ENCODE peak calls at places on chromosomes 6 and 20, in six cellular contexts. One of them, this sample, is unnamed.

GRCh38 chr6:83153958-83154357 is 39.1 kb downstream of the PGM3 start:
- DNase-seq in prostate gland: no peak
- DNase-seq in ovary: no peak
- DNase-seq in NB4: no peak
- DNase-seq in adrenal gland: no peak
- DNase-seq in heart left ventricle: no peak
- DNase-seq in this sample: no peak

GRCh38 chr6:135162678-135163439 is 18.2 kb upstream of the MYB start:
- DNase-seq in NB4: peak; percentile 67
- DNase-seq in heart left ventricle: peak; percentile 50
- DNase-seq in prostate gland: no peak
- DNase-seq in adrenal gland: peak; percentile 26
- DNase-seq in ovary: no peak
- DNase-seq in this sample: peak; percentile 35

GRCh38 chr6:71488186-71488585 is 199.6 kb downstream of the OGFRL1 start:
- DNase-seq in ovary: no peak
- DNase-seq in heart left ventricle: no peak
- DNase-seq in NB4: no peak
- DNase-seq in prostate gland: no peak
- DNase-seq in adrenal gland: no peak
- DNase-seq in this sample: no peak

GRCh38 chr6:157346371-157346770 is 23.1 kb upstream of the TMEM242 start:
- DNase-seq in ovary: no peak
- DNase-seq in prostate gland: no peak
- DNase-seq in heart left ventricle: no peak
- DNase-seq in NB4: no peak
- DNase-seq in adrenal gland: no peak
- DNase-seq in this sample: no peak

GRCh38 chr6:158161566-158162254 is 6.4 kb downstream of the SERAC1 start:
- DNase-seq in NB4: peak; percentile 44
- DNase-seq in heart left ventricle: no peak
- DNase-seq in prostate gland: no peak
- DNase-seq in adrenal gland: no peak
- DNase-seq in ovary: no peak
- DNase-seq in this sample: no peak

GRCh38 chr6:117783280-117783679 is 108.0 kb downstream of the NUS1 start:
- DNase-seq in prostate gland: no peak
- DNase-seq in NB4: no peak
- DNase-seq in ovary: no peak
- DNase-seq in adrenal gland: no peak
- DNase-seq in heart left ventricle: no peak
- DNase-seq in this sample: no peak

GRCh38 chr20:41423026-41423425 is 56.4 kb upstream of the EMILIN3 start:
- DNase-seq in heart left ventricle: no peak
- DNase-seq in ovary: no peak
- DNase-seq in prostate gland: no peak
- DNase-seq in adrenal gland: no peak
- DNase-seq in NB4: no peak
- DNase-seq in this sample: no peak

GRCh38 chr6:717135-717534 is 24.2 kb upstream of the EXOC2 start:
- DNase-seq in NB4: no peak
- DNase-seq in prostate gland: no peak
- DNase-seq in ovary: no peak
- DNase-seq in adrenal gland: no peak
- DNase-seq in heart left ventricle: no peak
- DNase-seq in this sample: no peak

GRCh38 chr6:710601-711571 is 17.9 kb upstream of the EXOC2 start:
- DNase-seq in ovary: peak; percentile 58
- DNase-seq in NB4: peak; percentile 76
- DNase-seq in prostate gland: peak; percentile 23
- DNase-seq in heart left ventricle: peak; percentile 80
- DNase-seq in adrenal gland: peak; percentile 67
- DNase-seq in this sample: peak; percentile 53

GRCh38 chr6:107862383-107862782 is 38.3 kb upstream of the SCML4 start:
- DNase-seq in ovary: no peak
- DNase-seq in prostate gland: no peak
- DNase-seq in heart left ventricle: no peak
- DNase-seq in adrenal gland: no peak
- DNase-seq in NB4: no peak
- DNase-seq in this sample: no peak

GRCh38 chr6:126661646-126662045 is 321.7 kb downstream of the CENPW start:
- DNase-seq in adrenal gland: no peak
- DNase-seq in prostate gland: no peak
- DNase-seq in NB4: no peak
- DNase-seq in heart left ventricle: no peak
- DNase-seq in ovary: no peak
- DNase-seq in this sample: no peak

GRCh38 chr6:116631379-116631990 is 15.2 kb downstream of the RSPH4A start:
- DNase-seq in ovary: no peak
- DNase-seq in adrenal gland: no peak
- DNase-seq in NB4: no peak
- DNase-seq in heart left ventricle: no peak
- DNase-seq in prostate gland: peak; percentile 54
- DNase-seq in this sample: no peak

GRCh38 chr6:12709116-12709515 is 7.5 kb upstream of the PHACTR1 start:
- DNase-seq in prostate gland: no peak
- DNase-seq in NB4: no peak
- DNase-seq in heart left ventricle: no peak
- DNase-seq in adrenal gland: no peak
- DNase-seq in ovary: no peak
- DNase-seq in this sample: peak; percentile 34

GRCh38 chr6:166998256-166999144 is 697 bp upstream of the CEP43 start:
- DNase-seq in NB4: peak; percentile 52
- DNase-seq in heart left ventricle: peak; percentile 68
- DNase-seq in ovary: no peak
- DNase-seq in prostate gland: peak; percentile 11
- DNase-seq in adrenal gland: peak; percentile 29
- DNase-seq in this sample: no peak
- TF ChIP-seq POLR2A in NB4: peak; percentile 44
- TF ChIP-seq POLR2A in heart left ventricle: no peak
- TF ChIP-seq POLR2A in ovary: no peak
- TF ChIP-seq POLR2A in prostate gland: no peak
- TF ChIP-seq POLR2A in adrenal gland: no peak
- TF ChIP-seq POLR2A in this sample: peak; percentile 79

DNA sequence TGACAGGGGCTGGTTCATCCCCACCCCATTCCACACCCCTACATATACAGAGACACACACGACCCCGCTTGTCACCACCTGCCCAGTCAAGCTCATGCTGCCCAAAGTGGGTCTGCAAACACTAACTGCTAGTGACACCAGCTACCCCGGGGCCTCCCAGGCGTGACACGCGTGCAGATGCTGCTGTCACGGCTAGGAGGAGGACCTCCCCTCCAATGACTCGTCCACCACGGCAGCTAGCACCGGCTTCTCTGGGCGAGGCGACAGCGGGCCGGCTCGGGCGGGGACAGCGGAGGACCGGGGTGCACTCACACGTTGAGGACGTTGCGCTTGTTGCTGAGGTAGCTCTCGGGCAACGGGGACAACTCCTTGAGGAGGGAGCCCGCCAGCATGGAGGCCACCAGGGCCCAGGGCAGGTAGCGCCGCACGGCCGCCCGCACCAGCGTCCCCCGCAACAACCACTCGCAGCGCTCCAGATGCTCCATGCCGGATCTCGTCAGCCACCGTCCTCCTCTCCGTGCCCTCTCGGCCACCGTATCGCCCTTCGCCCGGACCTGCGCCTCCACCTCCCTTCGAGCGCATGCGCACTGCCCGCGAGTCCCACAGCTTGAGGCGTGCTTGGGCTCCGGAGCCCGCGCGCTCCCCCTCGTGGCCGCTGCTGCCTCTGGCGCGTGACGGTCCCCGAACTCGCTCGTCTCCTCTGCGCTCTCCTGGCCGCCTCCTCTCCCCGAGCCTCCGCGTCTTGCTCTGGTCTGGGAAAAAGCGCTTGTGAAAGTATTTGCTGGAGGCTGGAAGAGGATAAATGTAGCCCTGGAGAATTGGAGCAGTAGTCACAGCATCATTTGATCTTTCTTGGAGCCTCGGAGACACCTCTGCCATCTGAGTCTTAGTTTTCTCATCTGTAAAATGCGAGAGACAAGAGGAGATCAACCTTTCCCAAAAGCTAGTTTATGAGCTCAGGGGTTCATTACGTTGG is at the start of gene FITM2:
- DNase-seq in NB4: peak; percentile 96
- DNase-seq in ovary: peak; percentile 98
- DNase-seq in prostate gland: peak; percentile 97
- DNase-seq in adrenal gland: peak; percentile 99
- DNase-seq in heart left ventricle: peak; percentile 100
- DNase-seq in this sample: peak; percentile 99
- TF ChIP-seq POLR2A in NB4: peak; percentile 51
- TF ChIP-seq POLR2A in ovary: peak; percentile 24
- TF ChIP-seq POLR2A in prostate gland: peak; percentile 48
- TF ChIP-seq POLR2A in adrenal gland: peak; percentile 62
- TF ChIP-seq POLR2A in heart left ventricle: no peak
- TF ChIP-seq POLR2A in this sample: peak; percentile 96

GRCh38 chr20:63741354-63741675 is 1.7 kb downstream of the SLC2A4RG start:
- DNase-seq in prostate gland: no peak
- DNase-seq in heart left ventricle: no peak
- DNase-seq in adrenal gland: no peak
- DNase-seq in ovary: no peak
- DNase-seq in NB4: no peak
- DNase-seq in this sample: no peak

GRCh38 chr20:63740070-63740500 is 509 bp downstream of the SLC2A4RG start:
- DNase-seq in ovary: peak; percentile 78
- DNase-seq in prostate gland: no peak
- DNase-seq in NB4: peak; percentile 76
- DNase-seq in heart left ventricle: peak; percentile 82
- DNase-seq in adrenal gland: peak; percentile 45
- DNase-seq in this sample: peak; percentile 76

GRCh38 chr20:63741676-63742380 is 2.3 kb downstream of the SLC2A4RG start:
- DNase-seq in heart left ventricle: peak; percentile 65
- DNase-seq in prostate gland: no peak
- DNase-seq in NB4: no peak
- DNase-seq in adrenal gland: peak; percentile 11
- DNase-seq in ovary: peak; percentile 67
- DNase-seq in this sample: no peak

GRCh38 chr20:63739129-63740069 is at the start of gene SLC2A4RG:
- DNase-seq in ovary: peak; percentile 88
- DNase-seq in prostate gland: peak; percentile 71
- DNase-seq in heart left ventricle: peak; percentile 92
- DNase-seq in NB4: peak; percentile 82
- DNase-seq in adrenal gland: peak; percentile 78
- DNase-seq in this sample: peak; percentile 97

DNA sequence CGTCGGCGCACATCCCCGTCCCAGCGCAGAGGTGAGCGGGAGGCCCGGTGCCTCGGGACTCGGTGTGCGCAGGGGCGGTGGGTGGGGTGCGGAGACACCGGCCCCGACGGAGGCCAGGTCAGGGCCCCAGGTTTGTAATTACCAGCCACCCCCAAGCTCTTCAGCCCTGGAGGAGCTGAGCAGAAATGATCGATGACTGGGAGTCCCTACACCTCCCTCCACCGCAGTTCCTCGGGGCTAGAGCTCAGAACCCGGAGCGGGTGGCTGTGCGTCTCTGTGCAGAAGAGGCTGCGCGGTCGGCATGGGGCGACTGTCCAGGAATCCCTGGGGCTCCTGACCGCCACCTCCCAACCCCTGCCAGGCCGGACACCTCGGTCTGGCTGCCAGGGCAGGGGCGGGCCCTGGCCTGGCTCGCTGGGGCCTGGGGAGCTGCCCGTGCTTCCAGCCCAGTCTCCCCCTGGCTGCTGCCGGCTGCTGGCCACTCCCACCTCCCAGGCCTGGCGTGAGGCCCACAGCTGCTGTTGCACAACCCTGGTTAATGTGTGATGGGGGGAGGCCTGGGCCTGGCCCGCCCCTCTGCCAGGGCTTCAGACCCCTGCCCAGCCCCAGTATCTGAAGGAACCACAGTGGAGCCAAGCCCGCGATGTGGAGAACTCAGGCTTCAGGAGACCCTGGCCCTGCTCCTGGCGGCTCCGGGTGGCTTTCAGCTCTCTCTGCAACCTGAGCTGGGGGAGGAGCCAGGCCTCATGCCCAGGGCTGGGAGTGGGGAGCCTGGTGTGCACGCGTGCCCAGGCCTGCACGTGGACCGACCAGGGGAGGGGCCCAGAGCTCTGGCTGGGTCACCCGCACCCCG is 1.2 kb downstream of the SLC2A4RG start:
- DNase-seq in adrenal gland: peak; percentile 95
- DNase-seq in ovary: peak; percentile 99
- DNase-seq in NB4: peak; percentile 95
- DNase-seq in heart left ventricle: peak; percentile 96
- DNase-seq in prostate gland: peak; percentile 95
- DNase-seq in this sample: peak; percentile 98
- TF ChIP-seq POLR2A in adrenal gland: peak; percentile 81
- TF ChIP-seq POLR2A in ovary: peak; percentile 11
- TF ChIP-seq POLR2A in NB4: no peak
- TF ChIP-seq POLR2A in heart left ventricle: no peak
- TF ChIP-seq POLR2A in prostate gland: peak; percentile 71
- TF ChIP-seq POLR2A in this sample: peak; percentile 63

GRCh38 chr20:38150595-38151170 is 14.4 kb downstream of the TGM2 start:
- DNase-seq in prostate gland: no peak
- DNase-seq in ovary: no peak
- DNase-seq in adrenal gland: no peak
- DNase-seq in NB4: no peak
- DNase-seq in heart left ventricle: no peak
- DNase-seq in this sample: no peak
- TF ChIP-seq POLR2A in prostate gland: no peak
- TF ChIP-seq POLR2A in ovary: no peak
- TF ChIP-seq POLR2A in adrenal gland: no peak
- TF ChIP-seq POLR2A in NB4: no peak
- TF ChIP-seq POLR2A in heart left ventricle: no peak
- TF ChIP-seq POLR2A in this sample: no peak